ENCODE peak calls at places on chromosomes 1 and 21, in six cellular contexts. P is H1, X is GM12891, W is GM23338, A is suprapubic skin, C is HepG2. E is an unnamed sample.

GRCh38 chr1:32406629-32407111 is 12.4 kb upstream of the BSDC1 start:
- DNase-seq in X (no peak), C (peak; percentile 28), A (no peak), P (no peak), W (no peak), E (no peak)

GRCh38 chr1:94281361-94282142 is 44.2 kb upstream of the ARHGAP29 start:
- DNase-seq in X (no peak), P (no peak), A (no peak), W (no peak), C (no peak), E (no peak)

GRCh38 chr1:7962011-7962335 is 462 bp downstream of the PARK7 start:
- DNase-seq in X (no peak), C (no peak), P (no peak), A (no peak), W (no peak), E (no peak)

GRCh38 chr1:54275349-54275748 is 75.4 kb downstream of the MRPL37 start:
- DNase-seq in W (no peak), C (no peak), A (peak; percentile 87), X (no peak), P (no peak), E (peak; percentile 91)

GRCh38 chr1:30318864-30319718 is 404.3 kb downstream of the MATN1 start:
- DNase-seq in P (no peak), X (no peak), A (no peak), C (no peak), W (no peak), E (no peak)

GRCh38 chr1:222989443-222989842 is 153.6 kb downstream of the TLR5 start:
- DNase-seq in X (no peak), A (no peak), P (no peak), W (no peak), C (no peak), E (no peak)

GRCh38 chr1:224502459-224503160 is 68.0 kb upstream of the WDR26 start:
- DNase-seq in P (no peak), C (no peak), A (no peak), X (no peak), W (peak; percentile 53), E (peak; percentile 72)

GRCh38 chr21:41973861-41974751 is 20.3 kb upstream of the C2CD2 start:
- DNase-seq in X (no peak), W (peak; percentile 69), A (no peak), C (peak; percentile 50), P (no peak), E (no peak)

GRCh38 chr1:154418062-154418897 is 13.1 kb downstream of the IL6R start:
- DNase-seq in X (no peak), W (no peak), C (peak; percentile 99), P (no peak), A (peak; percentile 63), E (no peak)

GRCh38 chr1:220511183-220511582 is 16.8 kb upstream of the MARK1 start:
- DNase-seq in X (no peak), W (no peak), P (no peak), C (no peak), A (no peak), E (no peak)

GRCh38 chr1:20321573-20321972 is 30.9 kb downstream of the VWA5B1 start:
- DNase-seq in P (no peak), X (no peak), C (no peak), W (no peak), A (no peak), E (no peak)

GRCh38 chr21:40901690-40902089 is 54.7 kb upstream of the DSCAM start:
- DNase-seq in W (no peak), P (no peak), C (no peak), X (no peak), A (no peak), E (peak; percentile 72)

GRCh38 chr1:216310776-216311175 is 112.5 kb downstream of the USH2A start:
- DNase-seq in X (no peak), P (peak; percentile 71), C (no peak), W (peak; percentile 90), A (no peak), E (no peak)

GRCh38 chr1:10671090-10671489 is 125.4 kb downstream of the CASZ1 start:
- DNase-seq in A (no peak), X (no peak), P (no peak), C (no peak), W (no peak), E (no peak)

GRCh38 chr1:84740050-84740714 is 49.9 kb upstream of the SSX2IP start:
- DNase-seq in A (no peak), C (no peak), W (peak; percentile 44), X (no peak), P (no peak), E (no peak)

GRCh38 chr1:24341260-24341659 is 22.1 kb downstream of the GRHL3 start:
- DNase-seq in A (no peak), W (peak; percentile 51), P (no peak), C (no peak), X (no peak), E (no peak)

GRCh38 chr21:15423676-15424445 is 305.9 kb upstream of the USP25 start:
- DNase-seq in P (no peak), X (no peak), W (peak; percentile 84), A (no peak), C (no peak), E (no peak)

GRCh38 chr21:46083271-46084040 is 14.5 kb upstream of the COL6A2 start:
- DNase-seq in W (no peak), X (no peak), A (peak; percentile 73), C (no peak), P (no peak), E (peak; percentile 73)

GRCh38 chr1:115006191-115006590 is 23.4 kb upstream of the TSHB start:
- DNase-seq in W (no peak), C (no peak), P (no peak), X (no peak), A (no peak), E (no peak)

GRCh38 chr1:78102916-78103315 is 57.1 kb downstream of the GIPC2 start:
- DNase-seq in W (no peak), X (no peak), P (no peak), A (no peak), C (no peak), E (no peak)

GRCh38 chr1:19010995-19011696 is 54.7 kb upstream of the IFFO2 start:
- DNase-seq in W (no peak), P (peak; percentile 69), X (no peak), A (peak; percentile 81), C (peak; percentile 95), E (peak; percentile 91)

GRCh38 chr1:13593511-13594131 is 10.0 kb downstream of the PDPN start:
- DNase-seq in X (no peak), A (peak; percentile 83), P (no peak), W (peak; percentile 58), C (no peak), E (peak; percentile 90)

DNA sequence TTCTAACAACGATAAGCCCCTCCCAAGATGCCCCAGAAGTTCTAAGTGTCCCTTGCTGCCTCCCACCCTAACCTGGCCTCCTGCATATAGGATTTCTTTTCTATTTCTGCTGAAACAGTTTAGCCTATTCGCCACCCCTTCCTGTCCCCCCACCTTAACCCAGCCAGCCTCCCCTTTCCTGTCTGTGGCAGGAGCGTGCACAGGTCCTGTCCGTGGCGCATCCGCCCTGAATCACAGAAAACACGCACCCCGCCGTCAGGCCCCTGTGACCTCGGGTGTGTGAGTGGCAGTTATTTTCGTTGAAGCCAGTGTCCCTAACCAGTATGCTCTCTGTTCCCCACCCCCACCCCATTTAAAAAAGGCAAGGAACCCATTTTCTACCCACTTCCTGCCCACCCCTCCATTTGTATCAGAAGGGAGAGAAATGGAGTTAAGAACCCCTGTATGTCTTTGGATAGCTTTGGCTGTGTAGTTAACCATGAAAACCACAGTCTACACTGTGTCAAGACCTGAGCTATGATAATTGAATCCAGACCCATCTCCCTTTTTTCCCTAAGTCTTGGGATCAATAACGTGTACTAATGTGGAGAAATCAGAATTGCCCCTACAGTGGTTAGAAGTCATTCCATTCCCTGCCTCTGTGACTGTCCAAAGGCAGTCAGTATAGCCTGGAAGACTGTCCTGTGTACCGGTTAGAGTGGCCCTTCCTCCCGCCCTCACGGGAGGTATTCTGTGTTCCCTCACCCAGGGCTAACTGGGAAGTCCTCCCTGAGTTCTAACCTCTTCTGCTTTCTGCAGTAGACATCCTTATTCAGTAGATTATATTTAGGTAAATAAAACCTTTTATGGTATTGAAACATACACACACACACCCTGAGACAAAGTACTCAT is 1.8 kb downstream of the PLEKHO1 start:
- DNase-seq in X (no peak), P (no peak), C (no peak), W (no peak), A (peak; percentile 65), E (peak; percentile 83)
- TF ChIP-seq POLR2AphosphoS5 in X (peak; percentile 66), P (no peak), C (no peak), W (no peak), A (no peak), E (peak; percentile 81)

GRCh38 chr1:171966426-171967220 is 125.3 kb downstream of the DNM3 start:
- DNase-seq in X (no peak), P (peak; percentile 25), C (no peak), A (no peak), W (peak; percentile 80), E (no peak)

GRCh38 chr1:171965802-171966201 is 124.5 kb downstream of the DNM3 start:
- DNase-seq in W (no peak), C (no peak), P (no peak), X (no peak), A (no peak), E (no peak)

GRCh38 chr1:171963762-171964161 is 122.5 kb downstream of the DNM3 start:
- DNase-seq in C (no peak), A (no peak), X (no peak), W (no peak), P (no peak), E (no peak)

DNA sequence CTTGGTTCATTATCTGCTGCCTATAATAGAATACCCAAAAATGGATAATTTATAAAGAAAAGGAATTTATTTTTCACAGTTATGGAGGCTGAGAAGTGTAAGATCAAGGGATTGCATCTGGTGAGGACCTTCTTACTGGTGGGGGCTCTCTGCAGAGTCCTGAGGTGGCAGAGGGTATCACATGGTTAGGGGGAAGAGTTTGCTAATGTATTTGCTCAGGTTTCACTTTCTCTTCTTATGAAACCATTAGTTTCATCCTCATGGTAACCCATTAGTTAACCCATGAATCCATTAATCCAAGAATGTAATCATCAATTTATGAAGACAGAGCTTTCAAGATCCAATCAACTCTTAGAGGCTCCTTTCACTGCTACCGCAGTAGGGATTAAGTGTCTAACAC is 120.6 kb downstream of the DNM3 start:
- DNase-seq in W (no peak), P (no peak), C (no peak), A (no peak), X (no peak), E (no peak)
- TF ChIP-seq POLR2AphosphoS5 in W (no peak), P (no peak), C (no peak), A (no peak), X (no peak), E (no peak)

GRCh38 chr1:211830330-211831142 is at the start of gene LPGAT1:
- DNase-seq in X (peak; percentile 70), W (peak; percentile 82), A (peak; percentile 79), C (peak; percentile 24), P (no peak), E (peak; percentile 84)
- TF ChIP-seq POLR2AphosphoS5 in X (no peak), W (peak; percentile 36), A (no peak), C (no peak), P (no peak), E (no peak)

DNA sequence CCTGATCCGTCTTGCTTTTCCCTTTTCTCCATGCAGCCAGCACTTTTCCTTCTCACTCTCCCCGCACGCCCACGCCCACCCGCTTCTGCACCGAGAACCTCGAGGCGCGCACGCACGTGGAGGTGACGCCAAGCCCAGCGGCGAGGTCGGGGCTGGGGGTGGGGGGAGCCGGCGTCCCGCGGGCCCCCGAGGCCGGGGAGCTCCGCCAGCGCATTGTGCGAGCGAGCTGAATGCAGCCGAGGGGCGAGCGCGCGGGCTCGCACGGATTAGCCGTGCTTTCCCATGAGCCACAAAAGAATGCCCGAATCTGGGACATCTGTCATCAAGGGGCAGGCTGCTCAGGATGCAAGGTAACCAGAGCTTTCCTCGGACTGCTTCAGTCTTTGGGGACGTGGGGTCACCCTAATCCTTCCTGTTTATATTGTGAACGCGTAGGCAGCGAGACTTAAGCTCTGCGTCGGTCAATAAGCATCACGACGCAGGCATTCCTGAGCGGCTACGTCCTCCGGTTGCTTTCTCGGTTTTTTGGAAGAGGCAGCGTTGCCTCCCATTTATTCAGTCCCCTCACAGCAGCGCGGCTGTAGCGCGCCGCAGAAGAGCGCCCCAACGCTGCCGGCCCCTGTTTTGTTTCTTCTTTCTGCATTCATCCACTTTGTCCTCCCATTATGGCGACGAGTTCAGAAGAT is 67.3 kb upstream of the AKT3 start:
- DNase-seq in P (peak; percentile 23), X (no peak), A (no peak), C (no peak), W (peak; percentile 83), E (peak; percentile 71)
- TF ChIP-seq POLR2AphosphoS5 in P (peak; percentile 56), X (no peak), A (no peak), C (no peak), W (no peak), E (no peak)

E was measured in sigmoid colon.